ENCODE peak calls at places on chromosomes 1 and 21, in six cellular contexts. E is Caco-2; F is endodermal cell; X is naive thymus-derived CD4-positive, alpha-beta T cell; Q is activated T-cell treated with anti-CD3 and anti-CD28 coated beads for 1 hour; M is astrocyte of the spinal cord. L is an unnamed sample.

GRCh38 chr1:64941466-64942117 is 24.8 kb downstream of the JAK1 start:
- DNase-seq in E (no peak), F (no peak), X (no peak), Q (no peak), M (no peak), L (no peak)

GRCh38 chr1:201119826-201120225 is 7.2 kb downstream of the ASCL5 start:
- DNase-seq in E (no peak), F (no peak), X (no peak), Q (no peak), M (no peak), L (no peak)

GRCh38 chr21:21137986-21138385 is 139.8 kb downstream of the NCAM2 start:
- DNase-seq in E (no peak), F (no peak), X (no peak), Q (no peak), M (peak; percentile 63), L (no peak)

GRCh38 chr1:36134805-36135339 is 9.8 kb upstream of the COL8A2 start:
- DNase-seq in E (peak; percentile 49), F (peak; percentile 95), X (no peak), Q (no peak), M (peak; percentile 57), L (no peak)

GRCh38 chr1:161226320-161226711 is 456 bp downstream of the TOMM40L start:
- DNase-seq in E (no peak), F (peak; percentile 65), X (peak; percentile 30), Q (no peak), M (no peak), L (no peak)

GRCh38 chr1:81679972-81680371 is 120.8 kb upstream of the ADGRL2 start:
- DNase-seq in E (peak; percentile 36), F (peak; percentile 44), X (no peak), Q (no peak), M (no peak), L (no peak)

GRCh38 chr1:8905582-8906191 is 27.2 kb upstream of the ENO1 start:
- DNase-seq in E (no peak), F (no peak), X (no peak), Q (no peak), M (no peak), L (no peak)

GRCh38 chr1:101178688-101179491 is 57.9 kb upstream of the S1PR1 start:
- DNase-seq in E (no peak), F (no peak), X (no peak), Q (no peak), M (no peak), L (no peak)

GRCh38 chr1:82466894-82467293 is 666.2 kb downstream of the ADGRL2 start:
- DNase-seq in E (no peak), F (no peak), X (no peak), Q (no peak), M (no peak), L (no peak)

GRCh38 chr1:212557739-212558664 is 50.6 kb upstream of the ATF3 start:
- DNase-seq in E (peak; percentile 58), F (peak; percentile 87), X (no peak), Q (no peak), M (peak; percentile 13), L (no peak)

GRCh38 chr1:98672184-98672583 is 10.7 kb downstream of the SNX7 start:
- DNase-seq in E (no peak), F (no peak), X (no peak), Q (no peak), M (no peak), L (no peak)

GRCh38 chr1:12174789-12175455 is 8.1 kb downstream of the TNFRSF1B start:
- DNase-seq in E (no peak), F (peak; percentile 72), X (no peak), Q (no peak), M (no peak), L (no peak)

GRCh38 chr1:187838335-187839293 is 1009.9 kb downstream of the PLA2G4A start:
- DNase-seq in E (no peak), F (no peak), X (no peak), Q (no peak), M (no peak), L (no peak)

GRCh38 chr21:35529141-35529863 is 480.2 kb upstream of the RUNX1 start:
- DNase-seq in E (no peak), F (no peak), X (no peak), Q (no peak), M (peak; percentile 71), L (no peak)

GRCh38 chr1:207364622-207365021 is 43.1 kb downstream of the CD55 start:
- DNase-seq in E (no peak), F (no peak), X (no peak), Q (no peak), M (no peak), L (no peak)

GRCh38 chr1:40301541-40302299 is 15.4 kb downstream of the COL9A2 start:
- DNase-seq in E (no peak), F (no peak), X (no peak), Q (no peak), M (no peak), L (no peak)

GRCh38 chr1:13965770-13966398 is 265.9 kb downstream of the PRDM2 start:
- DNase-seq in E (peak; percentile 46), F (peak; percentile 88), X (no peak), Q (no peak), M (peak; percentile 48), L (no peak)

GRCh38 chr1:54577612-54578011 is 29.6 kb downstream of the ACOT11 start:
- DNase-seq in E (no peak), F (no peak), X (no peak), Q (no peak), M (peak; percentile 68), L (no peak)

GRCh38 chr1:243715285-243715684 is 134.8 kb downstream of the AKT3 start:
- DNase-seq in E (no peak), F (no peak), X (no peak), Q (no peak), M (no peak), L (no peak)

L was measured in T follicular helper cell.